ENCODE peak calls at places on chromosomes 16 and 17, in nine cellular contexts. Z is stimulated activated CD4-positive, alpha-beta T cell treated with anti-CD3 and anti-CD28 coated beads, Interleukin-2, amount 100 ng/mL, for 48 hours; G is KBM-7; E is T-helper 2 cell; F is lower leg skin; V is activated CD8-positive, alpha-beta memory T cell treated with anti-CD3 and anti-CD28 coated beads for 24 hours; C is head of caudate nucleus; O is ACHN; A is heart left ventricle. U is an unnamed sample.

GRCh38 chr17:68029512-68030215 is 5.9 kb upstream of the KPNA2 start:
- DNase-seq in A (no peak), G (no peak), O (no peak), E (no peak), F (no peak), C (no peak), Z (no peak), V (no peak), U (no peak)

GRCh38 chr16:55225972-55226542 is 97.9 kb upstream of the IRX6 start:
- DNase-seq in A (no peak), E (no peak), Z (no peak), F (no peak), G (no peak), V (no peak), O (peak), C (no peak), U (no peak)

GRCh38 chr16:539901-540530 is 12.5 kb downstream of the CAPN15 start:
- DNase-seq in A (no peak), F (no peak), C (no peak), E (no peak), Z (no peak), O (no peak), V (no peak), G (no peak), U (no peak)

GRCh38 chr17:18087610-18088491 is at the start of gene DRG2:
- DNase-seq in V (peak), O (peak), A (peak), F (peak), G (peak), E (peak), Z (peak), C (peak), U (peak)

GRCh38 chr16:81483064-81483969 is 38.7 kb downstream of the CMIP start:
- DNase-seq in C (no peak), F (no peak), O (no peak), Z (no peak), V (no peak), E (no peak), A (no peak), G (no peak), U (no peak)

GRCh38 chr16:56972403-56972802 is 10.7 kb downstream of the CETP start:
- DNase-seq in O (no peak), G (no peak), V (no peak), Z (no peak), A (no peak), F (no peak), C (no peak), E (no peak), U (no peak)

GRCh38 chr17:77531641-77532040 is 390.9 kb downstream of the SEC14L1 start:
- DNase-seq in Z (no peak), A (no peak), O (no peak), V (no peak), G (no peak), C (no peak), E (no peak), F (no peak), U (no peak)

GRCh38 chr16:49181812-49182211 is 99.8 kb downstream of the CBLN1 start:
- DNase-seq in E (no peak), C (no peak), Z (no peak), V (no peak), O (no peak), A (no peak), G (no peak), F (no peak), U (no peak)

GRCh38 chr16:51773051-51773450 is 622.0 kb upstream of the SALL1 start:
- DNase-seq in V (no peak), G (no peak), C (no peak), E (no peak), O (no peak), F (no peak), Z (no peak), A (no peak), U (no peak)

GRCh38 chr16:56337858-56338325 is 87.5 kb downstream of the AMFR start:
- DNase-seq in O (no peak), Z (no peak), E (no peak), G (no peak), F (no peak), C (no peak), V (no peak), A (no peak), U (no peak)

GRCh38 chr17:30921544-30922196 is at the start of gene ADAP2:
- DNase-seq in E (no peak), F (peak), C (peak), A (peak), G (peak), O (peak), V (peak), Z (no peak), U (no peak)

GRCh38 chr17:41655611-41656111 is 31.3 kb upstream of the KRT17 start:
- DNase-seq in G (no peak), O (no peak), V (no peak), Z (no peak), C (no peak), E (no peak), A (no peak), F (peak), U (no peak)

GRCh38 chr16:85199069-85199725 is 86.9 kb upstream of the CIBAR2 start:
- DNase-seq in E (no peak), V (no peak), O (no peak), F (no peak), Z (no peak), A (no peak), C (no peak), G (no peak), U (no peak)

GRCh38 chr17:28216528-28216927 is 102.5 kb upstream of the TMEM97 start:
- DNase-seq in C (no peak), Z (no peak), O (no peak), E (no peak), G (no peak), A (no peak), V (no peak), F (peak), U (no peak)

GRCh38 chr17:73786286-73786743 is 142.1 kb upstream of the SDK2 start:
- DNase-seq in Z (no peak), C (no peak), V (no peak), A (no peak), O (no peak), E (no peak), F (peak), G (no peak), U (no peak)

GRCh38 chr17:19306160-19307111 is 56.1 kb downstream of the B9D1 start:
- DNase-seq in G (peak), V (no peak), Z (no peak), F (no peak), E (no peak), A (no peak), O (no peak), C (peak), U (peak)

GRCh38 chr16:87234601-87235000 is 82.6 kb downstream of the C16orf95 start:
- DNase-seq in V (no peak), A (no peak), G (no peak), O (no peak), Z (no peak), C (no peak), F (peak), E (no peak), U (no peak)

GRCh38 chr17:980406-981291 is 1.1 kb upstream of the NXN start:
- DNase-seq in G (peak), C (peak), A (peak), V (peak), E (peak), F (peak), Z (peak), O (peak), U (peak)

GRCh38 chr17:69414408-69415274 is at the start of gene MAP2K6:
- DNase-seq in O (peak), A (peak), Z (peak), E (peak), C (peak), V (peak), F (peak), G (peak), U (peak)

GRCh38 chr16:72066747-72067146 is 3.7 kb downstream of the HPR start:
- DNase-seq in V (no peak), Z (no peak), A (no peak), E (no peak), O (peak), F (no peak), C (no peak), G (peak), U (peak)

GRCh38 chr16:88378401-88378800 is 4.4 kb upstream of the ZNF469 start:
- DNase-seq in C (no peak), A (no peak), E (no peak), F (no peak), G (no peak), O (no peak), Z (no peak), V (no peak), U (no peak)

GRCh38 chr17:79789943-79790804 is 6.7 kb downstream of the CBX8 start:
- DNase-seq in A (peak), G (peak), E (no peak), F (no peak), C (no peak), O (peak), V (no peak), Z (no peak), U (peak)

GRCh38 chr16:55569025-55569424 is 2.5 kb downstream of the CAPNS2 start:
- DNase-seq in O (no peak), Z (no peak), E (no peak), F (no peak), V (no peak), C (no peak), A (no peak), G (no peak), U (no peak)